ENCODE peak calls at places on chromosome 1, in seven cellular contexts. P is A549, O is WTC11, J is H1, W is HCT116, A is K562, B is endothelial cell of umbilical vein. T is an unnamed sample.

GRCh38 chr1:232553809-232554208 is 76.1 kb downstream of the SIPA1L2 start:
- DNase-seq in B (no peak), P (no peak), O (no peak), W (no peak), J (no peak), A (no peak), T (no peak)

GRCh38 chr1:213761845-213762407 is 225.8 kb upstream of the PROX1 start:
- DNase-seq in O (peak; percentile 13), J (no peak), B (peak; percentile 63), P (no peak), W (no peak), A (no peak), T (peak; percentile 6)

GRCh38 chr1:243421784-243422183 is 165.9 kb downstream of the SDCCAG8 start:
- DNase-seq in O (no peak), P (peak; percentile 18), W (no peak), A (peak; percentile 71), B (no peak), J (no peak), T (peak; percentile 78)

GRCh38 chr1:950881-951280 is 8.2 kb downstream of the NOC2L start:
- DNase-seq in O (no peak), B (no peak), J (no peak), P (no peak), W (no peak), A (no peak), T (no peak)

GRCh38 chr1:112396668-112397025 is 633 bp downstream of the CTTNBP2NL start:
- DNase-seq in B (peak; percentile 47), J (no peak), A (no peak), W (no peak), P (no peak), O (no peak), T (peak; percentile 13)

GRCh38 chr1:28983509-28984310 is 69.3 kb downstream of the EPB41 start:
- DNase-seq in J (peak; percentile 58), A (no peak), O (peak; percentile 47), W (no peak), P (no peak), B (no peak), T (no peak)

GRCh38 chr1:5951846-5952410 is 40.3 kb downstream of the NPHP4 start:
- DNase-seq in O (no peak), A (no peak), P (no peak), B (no peak), J (no peak), W (no peak), T (no peak)

GRCh38 chr1:203669739-203670138 is 43.1 kb downstream of the ATP2B4 start:
- DNase-seq in A (no peak), J (no peak), B (peak; percentile 70), W (peak; percentile 46), O (no peak), P (peak; percentile 44), T (no peak)

GRCh38 chr1:93680121-93681094 is 1.2 kb downstream of the BCAR3 start:
- DNase-seq in J (peak; percentile 84), B (peak; percentile 89), A (peak; percentile 76), O (peak; percentile 89), P (peak; percentile 92), W (peak; percentile 76), T (no peak)

GRCh38 chr1:220682901-220683576 is 7.1 kb upstream of the C1orf115 start:
- DNase-seq in B (no peak), W (no peak), P (no peak), O (no peak), J (no peak), A (no peak), T (no peak)

GRCh38 chr1:20242890-20243479 is 47.7 kb upstream of the VWA5B1 start:
- DNase-seq in J (no peak), P (no peak), O (no peak), B (no peak), W (no peak), A (peak; percentile 10), T (no peak)

GRCh38 chr1:182389619-182390047 is 2.0 kb downstream of the GLUL start:
- DNase-seq in A (no peak), W (no peak), B (peak; percentile 31), J (no peak), O (no peak), P (no peak), T (peak; percentile 67)

GRCh38 chr1:31830511-31830910 is 14.7 kb upstream of the SPOCD1 start:
- DNase-seq in A (no peak), B (no peak), J (no peak), W (no peak), O (no peak), P (no peak), T (no peak)

GRCh38 chr1:2796890-2797740 is 4.4 kb downstream of the TTC34 start:
- DNase-seq in A (no peak), W (no peak), J (no peak), O (peak; percentile 8), P (no peak), B (no peak), T (no peak)

GRCh38 chr1:30798389-30798951 is 40.9 kb upstream of the LAPTM5 start:
- DNase-seq in J (no peak), P (no peak), A (no peak), W (no peak), B (no peak), O (no peak), T (no peak)

GRCh38 chr1:203700901-203701300 is 64.1 kb upstream of the LAX1 start:
- DNase-seq in J (no peak), B (no peak), W (no peak), P (no peak), A (no peak), O (no peak), T (no peak)

GRCh38 chr1:203858975-203859374 is 2.4 kb upstream of the SNRPE start:
- DNase-seq in O (no peak), W (no peak), P (no peak), B (no peak), J (no peak), A (no peak), T (no peak)

GRCh38 chr1:201419737-201420607 is 1.6 kb downstream of the TNNI1 start:
- DNase-seq in J (no peak), O (no peak), W (no peak), A (no peak), B (no peak), P (no peak), T (no peak)

GRCh38 chr1:150150511-150151021 is 850 bp downstream of the PLEKHO1 start:
- DNase-seq in A (peak; percentile 23), O (peak; percentile 38), B (no peak), P (no peak), W (no peak), J (peak; percentile 58), T (peak; percentile 55)

GRCh38 chr1:41856361-41857285 is 62.1 kb downstream of the HIVEP3 start:
- DNase-seq in O (no peak), W (no peak), P (no peak), A (no peak), J (no peak), B (no peak), T (no peak)

DNA sequence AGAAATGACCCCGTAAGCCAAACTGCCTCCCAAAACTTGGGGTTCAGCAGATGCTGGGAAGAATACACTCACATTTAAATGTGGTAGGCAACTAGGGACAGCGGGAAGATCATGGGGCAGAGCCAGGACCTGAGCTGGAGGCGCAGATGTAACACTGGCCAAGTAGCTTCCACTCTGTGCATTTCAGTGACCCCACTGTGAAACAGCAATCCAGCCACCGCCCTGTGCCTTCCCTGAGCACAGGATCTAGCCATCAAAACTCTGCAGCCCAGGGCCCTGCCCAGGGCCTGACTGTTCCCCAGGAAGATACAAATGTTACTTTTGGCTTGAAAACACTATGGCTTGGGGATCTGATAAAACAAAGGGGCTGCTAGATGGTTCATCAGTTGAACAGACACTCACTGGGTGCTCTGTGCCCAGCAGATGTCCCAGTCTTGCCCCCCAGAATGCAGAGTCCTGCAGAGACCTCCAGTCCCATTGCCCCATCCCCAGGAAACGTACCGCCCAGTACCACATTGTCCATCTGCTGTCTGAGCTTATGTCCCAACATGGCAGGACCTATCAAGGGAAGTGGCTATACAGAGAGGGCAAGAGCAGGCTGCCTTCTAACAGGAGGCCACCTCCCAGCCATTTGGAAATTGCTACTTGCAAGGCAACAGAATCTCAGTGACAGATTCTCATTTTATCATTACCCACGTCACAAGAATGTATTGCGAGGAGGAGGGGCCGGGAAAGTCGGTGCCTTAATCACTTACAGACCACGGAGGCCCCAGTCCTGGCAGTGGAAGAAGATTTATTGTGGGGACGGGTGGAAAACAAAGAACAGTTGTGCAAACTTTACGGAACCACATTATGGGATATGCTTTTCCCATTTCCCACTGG is 124.1 kb downstream of the DMRTB1 start:
- DNase-seq in O (no peak), J (no peak), A (no peak), P (no peak), W (no peak), B (no peak), T (no peak)
- TF ChIP-seq MAX in O (no peak), J (no peak), A (no peak), P (no peak), W (no peak), B (no peak), T (no peak)

GRCh38 chr1:94873520-94874351 is 53.2 kb downstream of the CNN3 start:
- DNase-seq in W (no peak), P (no peak), J (no peak), O (no peak), B (no peak), A (no peak), T (no peak)
- TF ChIP-seq MAX in W (no peak), P (no peak), J (no peak), O (no peak), B (no peak), A (no peak), T (no peak)

DNA sequence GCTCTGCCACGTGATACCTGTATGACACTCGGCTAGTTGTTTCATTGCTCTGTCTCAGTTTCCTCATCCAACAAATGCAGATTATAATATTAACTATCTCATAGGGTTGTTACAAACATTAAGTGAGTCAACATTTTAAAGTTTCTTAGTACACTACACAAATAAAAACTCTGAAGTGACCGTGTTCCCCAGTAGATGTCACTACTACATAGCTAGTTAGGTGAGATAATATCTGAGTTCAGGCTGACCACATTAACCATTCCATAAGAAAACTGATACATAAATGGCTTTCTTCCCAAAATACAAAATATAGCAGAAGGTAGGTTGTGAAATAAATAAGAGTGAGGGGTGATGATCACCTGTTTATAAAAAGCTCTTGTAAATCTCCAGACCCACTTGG is 214.1 kb downstream of the NUF2 start:
- DNase-seq in J (no peak), B (peak; percentile 30), P (no peak), A (peak; percentile 10), O (no peak), W (peak; percentile 10), T (peak; percentile 30)
- TF ChIP-seq MAX in J (no peak), B (no peak), P (no peak), A (no peak), O (no peak), W (no peak), T (no peak)

GRCh38 chr1:19089524-19089923 is 120.5 kb downstream of the UBR4 start:
- DNase-seq in J (no peak), O (no peak), P (no peak), A (no peak), W (no peak), B (no peak), T (no peak)

GRCh38 chr1:19086176-19086875 is 123.7 kb downstream of the UBR4 start:
- DNase-seq in B (no peak), J (no peak), A (no peak), W (no peak), O (no peak), P (no peak), T (no peak)

GRCh38 chr1:19088717-19089442 is 121.2 kb downstream of the UBR4 start:
- DNase-seq in O (no peak), B (no peak), W (no peak), J (no peak), P (no peak), A (no peak), T (no peak)

GRCh38 chr1:19087737-19088594 is 122.1 kb downstream of the UBR4 start:
- DNase-seq in P (no peak), W (no peak), A (no peak), J (no peak), B (no peak), O (no peak), T (no peak)

GRCh38 chr1:19087017-19087736 is 122.9 kb downstream of the UBR4 start:
- DNase-seq in W (no peak), A (no peak), J (no peak), P (no peak), O (no peak), B (no peak), T (no peak)
- TF ChIP-seq MAX in W (no peak), A (no peak), J (no peak), P (no peak), O (no peak), B (no peak), T (no peak)

T was measured in NB4.